ENCODE peak calls at places on chromosomes 2 and 18, in nine cellular contexts. U is ascending aorta; C is spleen; G is GM23248; T is ovary; P is SK-N-SH; Y is uterus; B is sigmoid colon; H is CD4-positive, alpha-beta memory T cell. N is an unnamed sample.

GRCh38 chr2:167504695-167505094 is 616.4 kb downstream of the XIRP2 start:
- DNase-seq in B (no peak), H (no peak), C (no peak), U (no peak), Y (no peak), G (no peak), P (no peak), T (no peak), N (no peak)

GRCh38 chr2:160628811-160629210 is 135.2 kb upstream of the RBMS1 start:
- DNase-seq in H (no peak), T (no peak), C (no peak), U (no peak), G (no peak), P (no peak), Y (no peak), B (no peak), N (no peak)

GRCh38 chr2:9213477-9214051 is 7.0 kb downstream of the ASAP2 start:
- DNase-seq in C (peak; percentile 30), Y (no peak), H (no peak), U (peak; percentile 57), P (no peak), T (no peak), G (no peak), B (no peak), N (no peak)

GRCh38 chr2:75047907-75048625 is 89.6 kb downstream of the POLE4 start:
- DNase-seq in T (no peak), G (peak; percentile 87), B (no peak), U (no peak), P (no peak), H (no peak), C (no peak), Y (no peak), N (no peak)

GRCh38 chr18:3081558-3081957 is 68.6 kb upstream of the LPIN2 start:
- DNase-seq in P (no peak), H (no peak), C (no peak), G (no peak), B (no peak), T (no peak), U (no peak), Y (no peak), N (no peak)

GRCh38 chr2:235666240-235666781 is 172.5 kb downstream of the AGAP1 start:
- DNase-seq in B (peak; percentile 61), C (no peak), H (no peak), Y (no peak), P (peak; percentile 69), T (no peak), U (no peak), G (peak; percentile 79), N (peak; percentile 63)

GRCh38 chr2:88739985-88740600 is 48.6 kb downstream of the RPIA start:
- DNase-seq in B (no peak), U (peak; percentile 75), G (peak; percentile 65), H (peak; percentile 60), C (peak; percentile 85), P (peak; percentile 75), T (no peak), Y (peak; percentile 46), N (peak; percentile 75)

GRCh38 chr18:67805261-67805660 is 288.7 kb upstream of the DSEL start:
- DNase-seq in C (no peak), H (no peak), G (no peak), Y (no peak), P (no peak), U (no peak), B (no peak), T (no peak), N (no peak)

GRCh38 chr2:88212251-88212790 is 42.2 kb downstream of the THNSL2 start:
- DNase-seq in C (no peak), B (no peak), U (no peak), H (no peak), Y (no peak), T (no peak), G (peak; percentile 46), P (no peak), N (peak; percentile 50)

GRCh38 chr18:25102657-25103056 is 249.3 kb downstream of the ZNF521 start:
- DNase-seq in H (no peak), B (no peak), G (no peak), P (no peak), U (no peak), C (no peak), Y (no peak), T (no peak), N (no peak)

GRCh38 chr2:201322772-201323171 is 34.4 kb downstream of the FLACC1 start:
- DNase-seq in B (no peak), G (no peak), C (no peak), P (no peak), T (no peak), U (no peak), Y (no peak), H (no peak), N (no peak)

GRCh38 chr2:73982140-73982617 is 2.5 kb upstream of the TET3 start:
- DNase-seq in G (peak; percentile 88), Y (no peak), P (no peak), U (no peak), T (no peak), C (no peak), B (no peak), H (no peak), N (no peak)
- H3K4me3 ChIP-seq in G (peak overlapping the region; percentile 68), Y (no peak overlapping the region), P (no peak overlapping the region), U (no peak overlapping the region), T (no peak overlapping the region), C (no peak overlapping the region), B (no peak overlapping the region), H (no peak overlapping the region), N (no peak overlapping the region)

GRCh38 chr2:206212673-206213513 is 53.2 kb downstream of the EEF1B2 start:
- DNase-seq in Y (no peak), G (peak; percentile 76), U (no peak), H (no peak), B (no peak), T (no peak), C (no peak), P (no peak), N (no peak)
- H3K4me3 ChIP-seq in Y (no peak overlapping the region), G (peak overlapping the region; percentile 73), U (no peak overlapping the region), H (no peak overlapping the region), B (no peak overlapping the region), T (peak overlapping the region; percentile 5), C (no peak overlapping the region), P (no peak overlapping the region), N (no peak overlapping the region)

DNA sequence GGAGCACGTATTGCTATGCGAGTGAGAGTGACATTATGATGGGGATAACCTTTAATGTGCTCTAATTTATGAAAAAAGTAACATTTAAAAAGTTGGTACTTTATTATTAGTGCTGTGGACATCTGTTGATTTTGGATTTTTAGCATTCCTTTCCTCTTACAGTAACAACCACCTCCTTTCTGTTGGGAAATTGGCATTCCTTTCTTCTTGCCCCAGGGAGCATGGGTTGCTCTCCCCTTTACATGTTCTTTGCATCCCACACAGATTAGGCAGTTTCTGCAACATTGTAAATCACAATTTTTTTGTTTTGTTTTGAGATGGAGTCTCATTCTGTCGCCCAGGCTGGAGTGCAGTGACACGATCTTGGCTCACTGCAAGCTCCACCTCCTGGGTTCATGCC is 300.2 kb downstream of the LPIN1 start:
- DNase-seq in T (no peak), C (no peak), Y (no peak), G (peak; percentile 53), H (no peak), B (no peak), P (no peak), U (no peak), N (no peak)
- H3K4me3 ChIP-seq in T (no peak overlapping the region), C (no peak overlapping the region), Y (no peak overlapping the region), G (peak overlapping the region; percentile 39), H (no peak overlapping the region), B (no peak overlapping the region), P (no peak overlapping the region), U (no peak overlapping the region), N (no peak overlapping the region)

GRCh38 chr2:118222643-118223486 is 134.6 kb downstream of the INSIG2 start:
- DNase-seq in C (no peak), G (peak; percentile 53), H (no peak), T (no peak), Y (no peak), U (no peak), P (no peak), B (no peak), N (no peak)

GRCh38 chr2:118223487-118224136 is 135.3 kb downstream of the INSIG2 start:
- DNase-seq in P (no peak), H (no peak), T (no peak), G (peak; percentile 71), C (no peak), U (no peak), Y (no peak), B (no peak), N (no peak)

GRCh38 chr2:118224888-118225264 is 136.6 kb downstream of the INSIG2 start:
- DNase-seq in T (no peak), B (no peak), C (no peak), Y (no peak), U (no peak), P (peak; percentile 21), H (no peak), G (no peak), N (no peak)

GRCh38 chr2:118221952-118222594 is 133.8 kb downstream of the INSIG2 start:
- DNase-seq in T (no peak), Y (no peak), B (no peak), H (peak; percentile 52), U (no peak), P (peak; percentile 72), G (peak; percentile 92), C (no peak), N (peak; percentile 63)

DNA sequence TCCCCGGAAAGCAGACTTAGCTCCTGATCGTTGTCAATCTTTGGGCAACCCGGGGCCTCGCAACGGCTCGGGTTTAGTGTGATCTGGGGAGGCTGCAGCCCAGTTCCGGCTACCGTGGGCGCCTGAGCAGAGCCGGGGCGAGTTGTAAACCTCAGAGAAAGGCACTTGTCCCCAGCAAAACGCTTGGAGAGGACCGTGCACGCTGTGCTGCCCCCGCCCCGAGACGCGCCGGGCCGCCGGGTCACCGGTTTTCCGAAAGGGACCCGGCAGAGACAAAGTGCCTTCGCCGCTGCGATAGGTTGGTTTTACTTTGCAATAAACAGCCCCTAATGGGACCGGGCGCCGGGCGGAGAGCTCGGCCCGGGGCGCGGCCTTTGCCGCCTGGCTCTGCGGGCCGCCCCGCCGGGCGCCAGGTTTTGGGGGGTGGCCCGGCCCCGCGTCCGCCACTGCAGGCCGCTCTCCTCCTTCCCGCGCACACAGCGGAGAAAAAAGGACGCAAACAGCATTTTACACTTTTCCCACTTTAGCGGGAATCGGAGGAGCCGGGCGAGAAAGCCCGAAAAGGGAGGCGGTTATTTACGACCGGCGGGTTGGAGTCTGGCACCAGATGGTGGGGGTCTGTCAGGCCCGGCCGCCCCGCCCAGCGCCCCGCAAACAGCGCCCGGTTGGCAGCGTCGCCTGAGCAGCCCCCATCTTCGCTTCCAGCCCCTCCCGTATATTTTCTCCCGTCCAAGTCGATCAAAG is 136.0 kb downstream of the INSIG2 start:
- DNase-seq in T (no peak), C (peak; percentile 86), G (peak; percentile 74), B (no peak), Y (no peak), U (no peak), H (no peak), P (peak; percentile 50), N (peak; percentile 16)
- H3K4me3 ChIP-seq in T (peak overlapping the region; percentile 16), C (peak overlapping the region; percentile 44), G (peak overlapping the region; percentile 78), B (peak overlapping the region; percentile 38), Y (no peak overlapping the region), U (peak overlapping the region; percentile 47), H (peak overlapping the region; percentile 57), P (peak overlapping the region; percentile 34), N (peak overlapping the region; percentile 22)

GRCh38 chr18:54149078-54149697 is 75.3 kb downstream of the MBD2 start:
- DNase-seq in T (no peak), U (peak; percentile 75), H (no peak), Y (no peak), P (no peak), C (no peak), B (no peak), G (peak; percentile 93), N (no peak)
- H3K4me3 ChIP-seq in T (no peak overlapping the region), U (no peak overlapping the region), H (no peak overlapping the region), Y (no peak overlapping the region), P (no peak overlapping the region), C (no peak overlapping the region), B (no peak overlapping the region), G (peak overlapping the region; percentile 55), N (no peak overlapping the region)

GRCh38 chr2:72024451-72025175 is 123.0 kb downstream of the CYP26B1 start:
- DNase-seq in B (no peak), G (no peak), T (no peak), P (no peak), U (peak; percentile 53), H (no peak), Y (no peak), C (peak; percentile 44), N (peak; percentile 12)
- H3K4me3 ChIP-seq in B (no peak overlapping the region), G (no peak overlapping the region), T (no peak overlapping the region), P (no peak overlapping the region), U (no peak overlapping the region), H (no peak overlapping the region), Y (no peak overlapping the region), C (no peak overlapping the region), N (no peak overlapping the region)